ENCODE peak calls at places on chromosome 7, in four cellular contexts. X is H7, H is progenitor cell of endocrine pancreas, C is prostate gland. R is an unnamed sample.

GRCh38 chr7:125618516-125618915 is 688.9 kb upstream of the POT1 start:
- DNase-seq in C (no peak), H (no peak), X (no peak), R (no peak)

GRCh38 chr7:50657341-50657873 is 92.2 kb upstream of the DDC start:
- DNase-seq in H (no peak), C (peak), X (no peak), R (peak)

GRCh38 chr7:72183835-72184234 is 228.3 kb downstream of the CALN1 start:
- DNase-seq in C (no peak), H (no peak), X (peak), R (no peak)

GRCh38 chr7:94400643-94401042 is 5.9 kb downstream of the COL1A2 start:
- DNase-seq in H (no peak), C (no peak), X (no peak), R (no peak)

GRCh38 chr7:17682586-17682985 is 257.7 kb downstream of the SNX13 start:
- DNase-seq in H (no peak), C (no peak), X (no peak), R (no peak)

GRCh38 chr7:127250312-127251047 is 2.3 kb downstream of the GRM8 start:
- DNase-seq in X (no peak), H (no peak), C (no peak), R (peak)

GRCh38 chr7:4850262-4850795 is 11.5 kb downstream of the PAPOLB start:
- DNase-seq in H (no peak), X (no peak), C (no peak), R (no peak)

GRCh38 chr7:8442814-8443304 is 9.4 kb downstream of the NXPH1 start:
- DNase-seq in X (peak), H (peak), C (no peak), R (peak)

GRCh38 chr7:142873281-142873784 is 12.2 kb downstream of the TRPV6 start:
- DNase-seq in C (no peak), X (peak), H (no peak), R (no peak)

GRCh38 chr7:51026341-51026740 is 243.6 kb upstream of the GRB10 start:
- DNase-seq in X (no peak), C (no peak), H (no peak), R (no peak)

GRCh38 chr7:98178321-98178720 is 32.9 kb upstream of the BHLHA15 start:
- DNase-seq in H (no peak), C (peak), X (no peak), R (no peak)

GRCh38 chr7:76054129-76055120 is 6.5 kb downstream of the MDH2 start:
- DNase-seq in H (no peak), C (no peak), X (no peak), R (peak)

GRCh38 chr7:27129729-27130539 is 623 bp downstream of the HOXA4 start:
- DNase-seq in C (no peak), X (peak), H (no peak), R (no peak)

GRCh38 chr7:17178562-17178961 is 119.9 kb upstream of the AHR start:
- DNase-seq in C (no peak), H (no peak), X (no peak), R (no peak)

GRCh38 chr7:102104245-102104644 is 182.4 kb upstream of the SH2B2 start:
- DNase-seq in C (no peak), X (no peak), H (no peak), R (no peak)